ENCODE peak calls at places on chromosomes 12 and 14, in four cellular contexts. J is fibroblast of lung, Q is heart left ventricle, Y is thoracic aorta. N is an unnamed sample.

GRCh38 chr12:52086366-52086765 is 6.9 kb downstream of the SMIM41 start:
- DNase-seq in J (no peak), Y (no peak), Q (no peak), N (no peak)

GRCh38 chr12:94225924-94226630 is 77.7 kb downstream of the PLXNC1 start:
- DNase-seq in J (no peak), Y (no peak), Q (no peak), N (no peak)

GRCh38 chr12:591571-592505 is 71.4 kb downstream of the NINJ2 start:
- DNase-seq in Q (peak), Y (no peak), J (no peak), N (no peak)

GRCh38 chr14:59688224-59689170 is 111.9 kb upstream of the CCDC175 start:
- DNase-seq in J (peak), Y (peak), Q (no peak), N (peak)

GRCh38 chr14:100629696-100630095 is 42.5 kb upstream of the BEGAIN start:
- DNase-seq in Y (no peak), Q (no peak), J (no peak), N (no peak)

GRCh38 chr12:34396006-34396860 is 373.9 kb downstream of the ALG10 start:
- DNase-seq in Y (no peak), Q (peak), J (no peak), N (no peak)

GRCh38 chr12:110199360-110200123 is 75.4 kb downstream of the IFT81 start:
- DNase-seq in J (peak), Y (no peak), Q (no peak), N (peak)

GRCh38 chr12:12736759-12737676 is 19.9 kb downstream of the CDKN1B start:
- DNase-seq in J (peak), Q (peak), Y (no peak), N (peak)

GRCh38 chr14:60250318-60251035 is 1.5 kb downstream of the PPM1A start:
- DNase-seq in Q (no peak), Y (no peak), J (peak), N (peak)

GRCh38 chr12:33253123-33253522 is 186.5 kb downstream of the SYT10 start:
- DNase-seq in J (no peak), Y (no peak), Q (no peak), N (no peak)

GRCh38 chr12:113207621-113208040 is 13.6 kb upstream of the TPCN1 start:
- DNase-seq in Y (no peak), Q (no peak), J (no peak), N (no peak)

GRCh38 chr12:32134144-32134888 is 27.7 kb downstream of the BICD1 start:
- DNase-seq in J (peak), Y (no peak), Q (no peak), N (peak)
- TF ChIP-seq CTCF in J (no peak), Y (no peak), Q (no peak), N (peak)

GRCh38 chr14:29274890-29275651 is 508.5 kb downstream of the FOXG1 start:
- DNase-seq in J (peak), Y (no peak), Q (no peak), N (no peak)
- H3K4me3 ChIP-seq in J (no peak), Y (no peak), Q (no peak), N (no peak)

GRCh38 chr12:96906849-96907664 is at the start of gene NEDD1:
- DNase-seq in J (peak), Y (peak), Q (peak), N (peak)
- TF ChIP-seq CTCF in J (no peak), Y (no peak), Q (no peak), N (no peak)

GRCh38 chr12:123129651-123130050 is 21.2 kb downstream of the PITPNM2 start:
- DNase-seq in J (no peak), Q (no peak), Y (no peak), N (no peak)

GRCh38 chr12:123131291-123131831 is 19.5 kb downstream of the PITPNM2 start:
- DNase-seq in Q (no peak), J (no peak), Y (no peak), N (no peak)

GRCh38 chr12:123122649-123123048 is 28.2 kb downstream of the PITPNM2 start:
- DNase-seq in Q (no peak), Y (no peak), J (no peak), N (no peak)

GRCh38 chr12:123121670-123122069 is 29.2 kb downstream of the PITPNM2 start:
- DNase-seq in Y (no peak), J (no peak), Q (no peak), N (no peak)

GRCh38 chr12:123126294-123127144 is 24.4 kb downstream of the PITPNM2 start:
- DNase-seq in J (peak), Q (peak), Y (no peak), N (peak)
- H3K4me3 ChIP-seq in J (peak), Q (no peak), Y (no peak), N (no peak)

GRCh38 chr14:94536836-94537235 is 24.4 kb upstream of the SERPINA4 start:
- DNase-seq in Y (no peak), Q (no peak), J (no peak), N (no peak)
- TF ChIP-seq CTCF in Y (no peak), Q (no peak), J (no peak), N (no peak)

GRCh38 chr12:64476844-64477243 is 24.9 kb downstream of the TBK1 start:
- DNase-seq in Q (no peak), Y (no peak), J (no peak), N (no peak)
- H3K4me3 ChIP-seq in Q (no peak), Y (no peak), J (no peak), N (no peak)

N was measured in fibroblast of the aortic adventitia.